ENCODE peak calls at places on chromosome 21, in four cellular contexts. One of them, this sample, is unnamed. For H3K4me1, the result is how much of the 10 kb centered on the place peaks cover.

GRCh38 chr21:45136927-45137611 is 62.7 kb downstream of the ADARB1 start:
- DNase-seq in lung: peak
- DNase-seq in Peyer's patch: peak
- DNase-seq in body of pancreas: peak
- DNase-seq in this sample: peak

GRCh38 chr21:32480381-32480780 is 67.9 kb downstream of the EVA1C start:
- DNase-seq in lung: no peak
- DNase-seq in Peyer's patch: no peak
- DNase-seq in body of pancreas: no peak
- DNase-seq in this sample: no peak

GRCh38 chr21:29155118-29155932 is 24.9 kb downstream of the MAP3K7CL start:
- DNase-seq in lung: peak
- DNase-seq in Peyer's patch: no peak
- DNase-seq in body of pancreas: peak
- DNase-seq in this sample: no peak

GRCh38 chr21:29157084-29157483 is 26.6 kb downstream of the MAP3K7CL start:
- DNase-seq in lung: no peak
- DNase-seq in Peyer's patch: no peak
- DNase-seq in body of pancreas: no peak
- DNase-seq in this sample: no peak

GRCh38 chr21:29208666-29209059 is 78.2 kb downstream of the MAP3K7CL start:
- DNase-seq in lung: no peak
- DNase-seq in Peyer's patch: no peak
- DNase-seq in body of pancreas: no peak
- DNase-seq in this sample: no peak

GRCh38 chr21:45898781-45899180 is 82.8 kb upstream of the COL6A1 start:
- DNase-seq in lung: no peak
- DNase-seq in Peyer's patch: no peak
- DNase-seq in body of pancreas: no peak
- DNase-seq in this sample: no peak

GRCh38 chr21:38913120-38913975 is 107.6 kb downstream of the ETS2 start:
- DNase-seq in lung: peak
- DNase-seq in Peyer's patch: peak
- DNase-seq in body of pancreas: peak
- DNase-seq in this sample: no peak

GRCh38 chr21:46137908-46138307 is 17.5 kb downstream of the FTCD start:
- DNase-seq in lung: no peak
- DNase-seq in Peyer's patch: no peak
- DNase-seq in body of pancreas: no peak
- DNase-seq in this sample: no peak

GRCh38 chr21:42406846-42407245 is 3.1 kb downstream of the UBASH3A start:
- DNase-seq in lung: no peak
- DNase-seq in Peyer's patch: no peak
- DNase-seq in body of pancreas: no peak
- DNase-seq in this sample: no peak
- H3K4me3 ChIP-seq in lung: no peak
- H3K4me3 ChIP-seq in Peyer's patch: no peak
- H3K4me3 ChIP-seq in body of pancreas: no peak
- H3K4me3 ChIP-seq in this sample: peak

GRCh38 chr21:25133939-25134338 is 473.3 kb downstream of the MRPL39 start:
- DNase-seq in lung: no peak
- DNase-seq in Peyer's patch: no peak
- DNase-seq in body of pancreas: no peak
- DNase-seq in this sample: no peak
- H3K27ac ChIP-seq in lung: no peak
- H3K27ac ChIP-seq in Peyer's patch: no peak
- H3K27ac ChIP-seq in body of pancreas: no peak
- H3K27ac ChIP-seq in this sample: no peak

DNA sequence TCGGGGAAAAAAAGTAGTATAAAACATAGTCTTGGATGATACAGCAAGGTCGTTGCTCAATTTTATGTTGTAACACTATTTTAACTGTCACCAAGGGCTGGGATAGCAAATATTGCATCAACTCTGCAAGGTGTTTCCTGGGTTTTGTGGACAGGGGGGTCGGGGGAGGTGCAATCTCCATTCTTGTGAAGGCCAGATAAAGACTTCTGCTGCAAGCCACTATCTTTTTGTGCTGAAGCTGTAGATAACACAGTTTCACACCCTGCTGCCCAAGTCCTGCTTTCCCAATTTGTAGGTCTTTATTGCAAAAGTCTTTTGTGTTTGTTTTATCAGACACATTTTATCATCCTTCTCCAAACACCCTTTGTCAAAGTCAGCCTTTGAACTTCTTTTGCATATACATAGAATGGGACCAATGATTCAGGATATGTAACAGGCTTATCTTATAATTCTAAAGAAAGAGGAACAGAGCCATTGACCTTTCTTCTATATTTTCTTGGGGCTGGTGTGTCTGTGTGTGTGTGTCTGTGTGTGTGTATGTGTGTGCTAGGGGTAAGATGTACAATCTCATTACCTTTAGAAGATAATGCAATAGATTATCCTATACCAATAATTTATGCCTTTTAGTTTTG is 140.6 kb downstream of the RUNX1 start:
- DNase-seq in lung: peak
- DNase-seq in Peyer's patch: no peak
- DNase-seq in body of pancreas: peak
- DNase-seq in this sample: no peak
- H3K4me1 ChIP-seq in lung: under half
- H3K4me1 ChIP-seq in Peyer's patch: under half
- H3K4me1 ChIP-seq in body of pancreas: under half
- H3K4me1 ChIP-seq in this sample: half or more

GRCh38 chr21:42124826-42125570 is 53.9 kb downstream of the UMODL1 start:
- DNase-seq in lung: no peak
- DNase-seq in Peyer's patch: no peak
- DNase-seq in body of pancreas: no peak
- DNase-seq in this sample: no peak
- H3K4me3 ChIP-seq in lung: no peak
- H3K4me3 ChIP-seq in Peyer's patch: no peak
- H3K4me3 ChIP-seq in body of pancreas: no peak
- H3K4me3 ChIP-seq in this sample: no peak

GRCh38 chr21:15772654-15773053 is 42.9 kb downstream of the USP25 start:
- DNase-seq in lung: no peak
- DNase-seq in Peyer's patch: no peak
- DNase-seq in body of pancreas: no peak
- DNase-seq in this sample: no peak

GRCh38 chr21:15774590-15774989 is 44.8 kb downstream of the USP25 start:
- DNase-seq in lung: no peak
- DNase-seq in Peyer's patch: no peak
- DNase-seq in body of pancreas: no peak
- DNase-seq in this sample: no peak

GRCh38 chr21:15771311-15771710 is 41.5 kb downstream of the USP25 start:
- DNase-seq in lung: no peak
- DNase-seq in Peyer's patch: no peak
- DNase-seq in body of pancreas: no peak
- DNase-seq in this sample: no peak

GRCh38 chr21:15775291-15775690 is 45.5 kb downstream of the USP25 start:
- DNase-seq in lung: no peak
- DNase-seq in Peyer's patch: no peak
- DNase-seq in body of pancreas: no peak
- DNase-seq in this sample: no peak

GRCh38 chr21:15775981-15776380 is 46.2 kb downstream of the USP25 start:
- DNase-seq in lung: no peak
- DNase-seq in Peyer's patch: no peak
- DNase-seq in body of pancreas: no peak
- DNase-seq in this sample: no peak
- H3K27ac ChIP-seq in lung: no peak
- H3K27ac ChIP-seq in Peyer's patch: no peak
- H3K27ac ChIP-seq in body of pancreas: no peak
- H3K27ac ChIP-seq in this sample: no peak

GRCh38 chr21:15751037-15751436 is 21.3 kb downstream of the USP25 start:
- DNase-seq in lung: no peak
- DNase-seq in Peyer's patch: no peak
- DNase-seq in body of pancreas: no peak
- DNase-seq in this sample: no peak

GRCh38 chr21:15752763-15753407 is 23.1 kb downstream of the USP25 start:
- DNase-seq in lung: no peak
- DNase-seq in Peyer's patch: no peak
- DNase-seq in body of pancreas: no peak
- DNase-seq in this sample: no peak

GRCh38 chr21:15755125-15755524 is 25.3 kb downstream of the USP25 start:
- DNase-seq in lung: no peak
- DNase-seq in Peyer's patch: no peak
- DNase-seq in body of pancreas: no peak
- DNase-seq in this sample: no peak

GRCh38 chr21:15751561-15751960 is 21.8 kb downstream of the USP25 start:
- DNase-seq in lung: no peak
- DNase-seq in Peyer's patch: no peak
- DNase-seq in body of pancreas: no peak
- DNase-seq in this sample: no peak

DNA sequence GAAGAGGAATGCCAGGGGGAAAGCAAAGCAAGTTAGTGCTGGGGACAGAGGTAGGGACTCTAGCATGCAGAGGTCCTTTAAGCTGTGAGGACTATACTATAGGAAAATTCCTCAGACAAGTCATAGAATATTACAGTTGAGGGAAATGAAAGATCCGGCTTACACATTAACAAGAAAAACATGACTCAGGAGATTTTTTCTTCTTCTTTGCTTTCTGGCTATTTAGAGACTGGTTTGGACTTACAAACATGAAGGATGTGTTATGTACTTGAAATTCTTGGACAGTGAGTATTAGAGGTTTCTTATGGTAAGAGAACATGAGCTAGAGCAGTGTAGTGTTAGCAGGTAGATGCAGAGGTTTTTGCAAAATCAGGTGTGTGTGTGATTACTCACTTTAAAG is 24.9 kb downstream of the USP25 start:
- DNase-seq in lung: no peak
- DNase-seq in Peyer's patch: no peak
- DNase-seq in body of pancreas: no peak
- DNase-seq in this sample: no peak
- H3K4me1 ChIP-seq in lung: under half
- H3K4me1 ChIP-seq in Peyer's patch: under half
- H3K4me1 ChIP-seq in body of pancreas: under half
- H3K4me1 ChIP-seq in this sample: half or more

This sample was measured in CD4-positive, alpha-beta memory T cell.